ENCODE peak calls at places on chromosomes 12 and 14, in nine cellular contexts. A, Q, T, X, D, L, B, J and Y are unnamed samples.

GRCh38 chr12:54129028-54129903 is 59.5 kb downstream of the SMUG1 start:
- DNase-seq in A (no peak), Q (no peak), T (no peak), X (no peak), D (no peak), L (no peak), B (no peak), J (no peak), Y (no peak)

GRCh38 chr12:13472690-13473089 is 276.2 kb downstream of the EMP1 start:
- DNase-seq in A (peak), Q (no peak), T (no peak), X (no peak), D (no peak), L (no peak), B (no peak), J (no peak), Y (no peak)

GRCh38 chr14:104421401-104421821 is 158.2 kb upstream of the C14orf180 start:
- DNase-seq in A (no peak), Q (no peak), T (no peak), X (no peak), D (no peak), L (no peak), B (no peak), J (no peak), Y (no peak)

GRCh38 chr12:122894173-122895121 is 1.5 kb downstream of the VPS37B start:
- DNase-seq in A (no peak), Q (no peak), T (no peak), X (peak), D (no peak), L (no peak), B (no peak), J (no peak), Y (no peak)

GRCh38 chr12:46332260-46332659 is 40.3 kb downstream of the SLC38A2 start:
- DNase-seq in A (no peak), Q (no peak), T (no peak), X (no peak), D (no peak), L (no peak), B (peak), J (no peak), Y (peak)

GRCh38 chr12:47547077-47547476 is 158.8 kb downstream of the RPAP3 start:
- DNase-seq in A (peak), Q (no peak), T (no peak), X (no peak), D (peak), L (no peak), B (peak), J (no peak), Y (peak)

GRCh38 chr14:104091927-104092771 is 6.6 kb downstream of the ASPG start:
- DNase-seq in A (no peak), Q (no peak), T (no peak), X (no peak), D (no peak), L (no peak), B (no peak), J (peak), Y (no peak)

GRCh38 chr14:28542040-28542439 is 224.5 kb upstream of the FOXG1 start:
- DNase-seq in A (peak), Q (no peak), T (no peak), X (no peak), D (no peak), L (no peak), B (peak), J (no peak), Y (no peak)

GRCh38 chr12:42859612-42860011 is 270.1 kb upstream of the PRICKLE1 start:
- DNase-seq in A (peak), Q (no peak), T (no peak), X (no peak), D (no peak), L (no peak), B (peak), J (peak), Y (no peak)

GRCh38 chr12:124675881-124676688 is 108.7 kb upstream of the NCOR2 start:
- DNase-seq in A (peak), Q (peak), T (no peak), X (no peak), D (no peak), L (no peak), B (peak), J (no peak), Y (no peak)

GRCh38 chr14:52076334-52076733 is 7.5 kb upstream of the NID2 start:
- DNase-seq in A (peak), Q (no peak), T (peak), X (no peak), D (no peak), L (no peak), B (peak), J (no peak), Y (peak)

GRCh38 chr12:124646385-124647230 is 79.2 kb upstream of the NCOR2 start:
- DNase-seq in A (no peak), Q (no peak), T (no peak), X (no peak), D (no peak), L (no peak), B (no peak), J (peak), Y (no peak)

GRCh38 chr12:96811083-96811482 is 96.0 kb upstream of the NEDD1 start:
- DNase-seq in A (peak), Q (no peak), T (no peak), X (no peak), D (no peak), L (no peak), B (peak), J (no peak), Y (peak)

GRCh38 chr12:48788852-48789775 is at the start of gene ADCY6:
- DNase-seq in A (peak), Q (peak), T (peak), X (peak), D (peak), L (peak), B (peak), J (peak), Y (peak)

GRCh38 chr12:106760184-106760531 is 14.3 kb upstream of the RIC8B start:
- DNase-seq in A (no peak), Q (no peak), T (no peak), X (peak), D (no peak), L (no peak), B (peak), J (no peak), Y (no peak)

GRCh38 chr14:100609331-100609870 is 22.2 kb upstream of the BEGAIN start:
- DNase-seq in A (no peak), Q (no peak), T (no peak), X (no peak), D (no peak), L (no peak), B (no peak), J (no peak), Y (no peak)

GRCh38 chr14:74217672-74218448 is 21.4 kb upstream of the VSX2 start:
- DNase-seq in A (peak), Q (peak), T (no peak), X (peak), D (peak), L (peak), B (peak), J (peak), Y (peak)

GRCh38 chr12:85322715-85323114 is 42.7 kb downstream of the ALX1 start:
- DNase-seq in A (peak), Q (no peak), T (no peak), X (no peak), D (no peak), L (no peak), B (peak), J (no peak), Y (no peak)

GRCh38 chr12:5395443-5396401 is 36.2 kb upstream of the NTF3 start:
- DNase-seq in A (no peak), Q (no peak), T (no peak), X (no peak), D (no peak), L (no peak), B (no peak), J (no peak), Y (no peak)

GRCh38 chr12:80352476-80352875 is 91.6 kb upstream of the PTPRQ start:
- DNase-seq in A (no peak), Q (no peak), T (no peak), X (no peak), D (no peak), L (no peak), B (no peak), J (no peak), Y (no peak)

GRCh38 chr14:24147761-24148428 is 597 bp downstream of the RNF31 start:
- DNase-seq in A (no peak), Q (no peak), T (no peak), X (no peak), D (no peak), L (no peak), B (no peak), J (no peak), Y (no peak)

GRCh38 chr14:24146978-24147760 is at the start of gene RNF31:
- DNase-seq in A (peak), Q (peak), T (peak), X (peak), D (peak), L (peak), B (peak), J (peak), Y (peak)

GRCh38 chr14:24145219-24145618 is 1.2 kb downstream of the PSME2 start:
- DNase-seq in A (no peak), Q (no peak), T (no peak), X (no peak), D (no peak), L (no peak), B (no peak), J (no peak), Y (no peak)

GRCh38 chr14:24145700-24146621 is at the start of gene PSME2:
- DNase-seq in A (peak), Q (no peak), T (no peak), X (no peak), D (no peak), L (no peak), B (no peak), J (no peak), Y (peak)

DNA sequence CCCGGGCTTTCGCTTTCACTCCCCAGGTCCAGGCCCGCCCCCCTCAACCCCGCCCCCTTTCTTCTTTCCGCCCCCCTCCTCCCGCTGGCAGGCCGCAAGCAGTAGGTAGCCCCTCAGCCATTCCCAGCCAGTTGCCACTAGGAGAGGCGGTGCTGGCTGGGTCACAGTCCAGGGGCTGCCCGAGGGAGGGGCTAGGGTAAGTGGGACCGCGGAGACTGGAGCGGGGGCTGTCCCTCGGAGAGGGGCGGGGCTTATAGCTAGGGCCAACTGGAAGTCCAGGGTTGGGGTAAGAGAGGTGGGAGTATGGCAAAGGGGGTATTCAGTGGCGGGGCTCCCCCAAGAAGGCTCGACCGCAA is 190 bp upstream of the PSME2 start:
- DNase-seq in A (peak), Q (peak), T (peak), X (peak), D (peak), L (peak), B (peak), J (peak), Y (peak)
- TF ChIP-seq CTCF in A (peak), Q (no peak), T (no peak), X (no peak), D (no peak), L (no peak), B (no peak), J (no peak), Y (no peak)

GRCh38 chr12:43942379-43942778 is 106.5 kb downstream of the TMEM117 start:
- DNase-seq in A (peak), Q (no peak), T (no peak), X (no peak), D (no peak), L (no peak), B (no peak), J (no peak), Y (no peak)

DNA sequence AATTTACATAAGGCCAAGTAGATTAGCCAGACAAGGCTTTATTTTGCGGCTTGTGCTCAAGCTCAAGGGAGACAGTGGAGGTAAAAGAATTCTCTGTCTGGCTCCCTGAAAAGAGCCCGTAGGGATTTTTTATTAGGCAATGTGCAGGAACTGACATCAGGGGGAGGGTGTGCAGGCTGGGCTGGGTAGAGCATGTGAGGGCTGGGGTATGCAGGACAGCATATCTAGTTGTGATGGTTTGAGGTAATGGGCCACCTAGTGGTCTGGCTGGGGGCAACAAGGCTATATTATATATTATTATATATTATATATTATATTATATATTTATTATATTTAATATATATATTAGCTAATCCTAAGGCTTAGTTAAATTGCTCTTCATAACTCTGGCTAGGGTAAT is 102.1 kb downstream of the TMEM117 start:
- DNase-seq in A (peak), Q (peak), T (no peak), X (no peak), D (no peak), L (no peak), B (peak), J (no peak), Y (no peak)
- TF ChIP-seq CTCF in A (peak), Q (peak), T (no peak), X (no peak), D (peak), L (peak), B (peak), J (no peak), Y (peak)

DNA sequence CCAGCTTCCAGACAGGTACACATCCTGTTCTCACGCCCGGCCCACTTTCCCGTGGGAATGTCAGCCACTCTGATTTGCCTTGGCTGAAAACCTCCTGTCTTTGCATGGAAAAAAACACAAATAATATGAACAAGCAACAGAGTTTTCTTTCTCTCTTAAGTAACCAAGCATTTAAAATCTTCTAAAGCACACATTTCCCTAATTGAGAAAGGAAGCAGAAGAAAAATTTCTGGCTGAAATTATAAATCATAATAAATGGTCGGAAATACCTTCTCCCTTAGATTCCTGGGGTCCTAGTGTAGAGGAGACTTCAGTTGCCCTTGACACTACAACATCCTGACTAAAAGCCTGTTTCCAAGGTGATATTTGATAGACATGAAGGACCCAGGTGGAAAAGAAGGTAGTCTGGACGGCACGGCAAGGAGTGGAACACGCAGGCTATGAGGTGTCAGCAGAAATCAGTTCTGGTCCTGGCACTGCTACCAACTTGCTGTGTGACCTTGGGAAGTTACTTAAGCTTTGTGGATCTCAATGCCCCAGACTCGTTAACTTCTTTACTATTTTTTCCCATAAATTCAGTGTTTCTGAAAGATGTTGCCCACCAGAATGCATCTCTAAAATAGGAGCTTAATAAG is 37.0 kb upstream of the BCL2L14 start:
- DNase-seq in A (no peak), Q (no peak), T (no peak), X (no peak), D (no peak), L (no peak), B (no peak), J (no peak), Y (no peak)
- TF ChIP-seq CTCF in A (no peak), Q (no peak), T (no peak), X (no peak), D (no peak), L (no peak), B (no peak), J (no peak), Y (no peak)

GRCh38 chr12:49789992-49790391 is 38.2 kb downstream of the NCKAP5L start:
- DNase-seq in A (no peak), Q (no peak), T (no peak), X (no peak), D (peak), L (no peak), B (no peak), J (no peak), Y (no peak)
- TF ChIP-seq CTCF in A (no peak), Q (no peak), T (no peak), X (no peak), D (peak), L (peak), B (no peak), J (no peak), Y (peak)

GRCh38 chr14:98999901-99000300 is 272.1 kb downstream of the BCL11B start:
- DNase-seq in A (no peak), Q (no peak), T (no peak), X (no peak), D (no peak), L (no peak), B (no peak), J (no peak), Y (no peak)
- TF ChIP-seq CTCF in A (no peak), Q (no peak), T (no peak), X (no peak), D (no peak), L (no peak), B (no peak), J (no peak), Y (no peak)

DNA sequence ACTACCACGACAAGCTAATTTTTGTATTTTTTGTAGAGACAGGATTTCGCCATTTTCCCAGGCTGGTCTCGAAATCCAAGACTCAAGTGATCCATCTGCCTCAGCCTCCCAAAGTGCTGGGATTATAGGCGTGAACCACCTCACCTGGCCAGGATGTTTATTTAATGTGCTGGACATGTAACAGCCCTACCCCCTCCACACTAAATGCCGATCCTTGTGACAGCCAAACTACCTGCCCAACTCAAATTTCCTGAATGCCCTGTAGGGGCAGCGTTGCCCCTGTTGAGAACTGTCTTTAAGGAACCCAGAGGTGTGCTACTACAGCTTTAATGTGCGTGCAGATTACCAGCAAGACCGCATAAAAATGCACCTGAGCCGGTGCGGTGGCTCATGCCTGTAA is 48.1 kb downstream of the KCNK13 start:
- DNase-seq in A (no peak), Q (peak), T (no peak), X (no peak), D (peak), L (peak), B (no peak), J (no peak), Y (no peak)
- TF ChIP-seq CTCF in A (peak), Q (peak), T (no peak), X (no peak), D (no peak), L (peak), B (peak), J (no peak), Y (peak)